ENCODE peak calls at places on chromosomes 13 and 19, in nine cellular contexts. Z is right cardiac atrium, T is tibial artery, K is fibroblast of lung, R is H9, X is pancreas, D is H1, S is breast epithelium, A is Peyer's patch. U is an unnamed sample.

GRCh38 chr13:40910324-40911050 is 108.6 kb downstream of the ELF1 start:
- DNase-seq in Z (no peak), T (no peak), K (peak; percentile 69), R (no peak), X (no peak), D (no peak), S (no peak), A (no peak), U (no peak)

GRCh38 chr13:40895715-40896184 is 106.3 kb downstream of the SLC25A15 start:
- DNase-seq in Z (no peak), T (no peak), K (no peak), R (no peak), X (no peak), D (no peak), S (no peak), A (no peak), U (no peak)

GRCh38 chr13:51999525-51999924 is 11.7 kb downstream of the ATP7B start:
- DNase-seq in Z (peak; percentile 82), T (no peak), K (peak; percentile 43), R (no peak), X (peak; percentile 66), D (no peak), S (peak; percentile 67), A (no peak), U (no peak)

GRCh38 chr19:18097993-18098890 is 664 bp downstream of the MAST3 start:
- DNase-seq in Z (no peak), T (no peak), K (no peak), R (no peak), X (no peak), D (no peak), S (no peak), A (no peak), U (no peak)

GRCh38 chr19:48565090-48565489 is 13.1 kb downstream of the SULT2B1 start:
- DNase-seq in Z (no peak), T (no peak), K (peak; percentile 46), R (no peak), X (no peak), D (no peak), S (no peak), A (no peak), U (no peak)

GRCh38 chr13:108033800-108034707 is 181.3 kb downstream of the LIG4 start:
- DNase-seq in Z (no peak), T (no peak), K (peak; percentile 1), R (no peak), X (no peak), D (no peak), S (no peak), A (no peak), U (no peak)

GRCh38 chr13:30044932-30045331 is 194.5 kb upstream of the UBL3 start:
- DNase-seq in Z (no peak), T (no peak), K (no peak), R (no peak), X (no peak), D (no peak), S (no peak), A (no peak), U (no peak)

GRCh38 chr13:79447141-79447540 is 33.8 kb upstream of the NDFIP2 start:
- DNase-seq in Z (no peak), T (no peak), K (no peak), R (no peak), X (no peak), D (no peak), S (no peak), A (no peak), U (no peak)

GRCh38 chr19:38793186-38793585 is 4.2 kb downstream of the LGALS7B start:
- DNase-seq in Z (no peak), T (no peak), K (peak; percentile 29), R (no peak), X (no peak), D (no peak), S (no peak), A (no peak), U (no peak)

GRCh38 chr19:2440515-2440914 is 13.1 kb upstream of the TIMM13 start:
- DNase-seq in Z (no peak), T (no peak), K (no peak), R (no peak), X (no peak), D (no peak), S (no peak), A (no peak), U (no peak)

GRCh38 chr19:2443785-2444182 is 13.0 kb downstream of the LMNB2 start:
- DNase-seq in Z (peak; percentile 35), T (no peak), K (no peak), R (no peak), X (no peak), D (no peak), S (no peak), A (no peak), U (no peak)

GRCh38 chr19:2444251-2445002 is 12.3 kb downstream of the LMNB2 start:
- DNase-seq in Z (peak; percentile 48), T (no peak), K (no peak), R (no peak), X (no peak), D (no peak), S (no peak), A (no peak), U (no peak)

GRCh38 chr19:2441096-2441752 is 13.8 kb upstream of the TIMM13 start:
- DNase-seq in Z (peak; percentile 46), T (no peak), K (no peak), R (no peak), X (no peak), D (no peak), S (no peak), A (no peak), U (no peak)

DNA sequence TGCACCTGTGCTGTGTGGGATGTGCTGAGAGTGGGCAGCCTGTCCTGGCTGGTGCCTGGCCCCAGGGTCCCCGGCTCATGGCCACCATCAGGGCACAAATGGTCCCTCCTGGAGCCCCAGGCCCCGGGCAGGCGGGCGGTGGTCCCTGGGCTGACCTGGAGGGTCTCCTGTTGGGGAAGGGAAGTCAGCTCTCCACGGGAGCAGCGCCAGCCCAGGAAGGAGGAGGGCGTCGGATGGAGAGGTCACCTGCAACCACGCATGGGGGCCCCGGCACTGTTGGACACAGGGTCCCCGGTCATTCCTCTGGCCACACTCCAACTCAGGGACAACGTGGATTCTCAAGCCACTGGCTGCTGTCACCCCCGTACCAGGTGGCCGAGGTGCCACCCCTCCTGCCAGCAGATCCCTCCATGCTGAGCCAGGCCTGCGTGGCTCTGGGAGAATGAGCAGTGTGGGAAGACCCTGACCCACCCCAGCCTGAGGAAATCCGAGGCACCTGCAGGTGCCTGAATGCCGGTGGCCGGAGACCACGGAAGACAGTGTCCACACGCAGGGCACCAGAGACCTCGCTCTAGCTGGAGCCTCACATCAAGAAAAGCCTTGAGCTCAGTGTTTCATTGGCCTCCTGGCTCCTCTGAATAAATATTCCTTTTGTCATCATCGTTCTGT is 13.5 kb downstream of the LMNB2 start:
- DNase-seq in Z (peak; percentile 51), T (no peak), K (no peak), R (no peak), X (no peak), D (no peak), S (no peak), A (no peak), U (no peak)
- H3K27ac ChIP-seq in Z (no peak overlapping the region), T (no peak overlapping the region), K (no peak overlapping the region), R (no peak overlapping the region), X (no peak overlapping the region), D (no peak overlapping the region), S (no peak overlapping the region), A (no peak overlapping the region), U (no peak overlapping the region)

GRCh38 chr13:71774863-71775262 is 92.1 kb downstream of the DACH1 start:
- DNase-seq in Z (no peak), T (no peak), K (no peak), R (no peak), X (no peak), D (no peak), S (no peak), A (no peak), U (no peak)

GRCh38 chr13:71773534-71773933 is 93.5 kb downstream of the DACH1 start:
- DNase-seq in Z (no peak), T (no peak), K (no peak), R (no peak), X (no peak), D (no peak), S (no peak), A (no peak), U (no peak)

GRCh38 chr13:71770710-71771109 is 96.3 kb downstream of the DACH1 start:
- DNase-seq in Z (no peak), T (no peak), K (no peak), R (no peak), X (no peak), D (no peak), S (no peak), A (no peak), U (no peak)

GRCh38 chr13:71771144-71771543 is 95.9 kb downstream of the DACH1 start:
- DNase-seq in Z (no peak), T (no peak), K (no peak), R (no peak), X (no peak), D (no peak), S (no peak), A (no peak), U (no peak)

DNA sequence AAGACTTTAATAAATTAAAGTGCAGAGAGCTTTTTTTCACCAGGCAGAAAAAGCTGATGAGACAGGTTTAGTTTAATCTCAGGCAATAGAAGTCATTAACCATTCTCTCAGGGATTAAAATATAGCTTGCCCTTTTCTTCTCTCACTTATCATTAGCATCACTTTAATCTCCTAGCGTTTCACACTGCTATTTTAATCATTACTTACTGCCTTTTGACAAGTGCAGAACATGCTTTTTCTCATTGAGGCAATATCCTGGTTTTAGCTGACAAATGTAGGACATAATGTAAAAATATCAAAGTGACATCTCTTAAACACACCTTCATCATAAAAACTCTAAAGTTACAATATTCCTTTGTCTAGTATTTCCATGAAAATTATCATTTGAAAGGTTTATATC is 94.6 kb downstream of the DACH1 start:
- DNase-seq in Z (no peak), T (no peak), K (no peak), R (no peak), X (no peak), D (no peak), S (no peak), A (no peak), U (no peak)
- H3K4me1 ChIP-seq in Z (no peaks in the 10 kb centered on the region), T (no peaks in the 10 kb centered on the region), K (no peaks in the 10 kb centered on the region), R (no peaks in the 10 kb centered on the region), X (peaks cover 4% of the 10 kb centered on the region), D (no peaks in the 10 kb centered on the region), S (no peaks in the 10 kb centered on the region), A (peaks cover 4% of the 10 kb centered on the region), U (no peaks in the 10 kb centered on the region)

GRCh38 chr19:56367829-56368711 is 25.3 kb downstream of the ZNF582 start:
- DNase-seq in Z (peak; percentile 99), T (peak; percentile 89), K (peak; percentile 96), R (peak; percentile 90), X (peak; percentile 87), D (peak; percentile 93), S (peak; percentile 90), A (peak; percentile 93), U (peak; percentile 60)
- H3K9me3 ChIP-seq in Z (no peaks in the 10 kb centered on the region), T (peaks cover 38% of the 10 kb centered on the region), K (no peaks in the 10 kb centered on the region), R (peaks cover 2% of the 10 kb centered on the region), X (no peaks in the 10 kb centered on the region), D (peaks cover 9% of the 10 kb centered on the region), S (peaks cover 33% of the 10 kb centered on the region), A (no peaks in the 10 kb centered on the region), U (no peaks in the 10 kb centered on the region)

DNA sequence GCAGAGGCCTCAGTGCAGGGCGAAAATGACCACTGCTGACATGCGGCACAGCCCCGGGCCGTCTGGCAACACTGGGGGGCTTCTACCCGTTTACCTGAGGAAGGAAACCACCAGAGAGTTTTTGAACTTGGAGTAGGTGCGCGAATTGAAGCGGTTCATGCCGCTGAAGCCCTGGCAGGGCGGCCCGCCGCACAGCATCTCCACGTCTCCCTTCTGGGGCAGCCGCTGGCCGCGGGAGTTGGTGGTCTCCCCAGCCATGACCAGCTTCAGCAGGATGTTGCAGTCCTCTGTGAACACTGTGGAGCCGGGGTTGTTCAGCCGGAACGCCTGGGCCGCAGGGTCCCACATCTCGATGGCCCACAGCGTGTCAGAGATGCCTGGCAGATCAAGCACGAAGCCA is 20.3 kb upstream of the EIF3G start:
- DNase-seq in Z (no peak), T (no peak), K (no peak), R (no peak), X (no peak), D (no peak), S (no peak), A (no peak), U (no peak)
- H3K27ac ChIP-seq in Z (no peak overlapping the region), T (no peak overlapping the region), K (no peak overlapping the region), R (no peak overlapping the region), X (no peak overlapping the region), D (no peak overlapping the region), S (no peak overlapping the region), A (no peak overlapping the region), U (no peak overlapping the region)